ENCODE peak calls at places on chromosome 6, in six cellular contexts. One of them, this sample, is unnamed.
A peak's percentile ranks its signal among the peaks of the same experiment; 100 is the strongest.

GRCh38 chr6:129686941-129687627 is 22.9 kb downstream of the ARHGAP18 start:
- DNase-seq in psoas muscle: no peak
- DNase-seq in NCI-H446: no peak
- DNase-seq in cardiac muscle cell: peak; percentile 75
- DNase-seq in naive B cell: peak; percentile 10
- DNase-seq in mucosa of descending colon: no peak
- DNase-seq in this sample: peak; percentile 89

GRCh38 chr6:22877946-22878705 is 308.8 kb downstream of the HDGFL1 start:
- DNase-seq in mucosa of descending colon: no peak
- DNase-seq in psoas muscle: no peak
- DNase-seq in NCI-H446: no peak
- DNase-seq in naive B cell: no peak
- DNase-seq in cardiac muscle cell: peak; percentile 92
- DNase-seq in this sample: no peak

GRCh38 chr6:23728707-23729106 is 397.3 kb upstream of the NRSN1 start:
- DNase-seq in NCI-H446: no peak
- DNase-seq in naive B cell: no peak
- DNase-seq in psoas muscle: no peak
- DNase-seq in mucosa of descending colon: peak; percentile 26
- DNase-seq in cardiac muscle cell: peak; percentile 1
- DNase-seq in this sample: no peak

GRCh38 chr6:62285612-62286469 is at the start of gene KHDRBS2:
- DNase-seq in NCI-H446: peak; percentile 22
- DNase-seq in cardiac muscle cell: peak; percentile 3
- DNase-seq in psoas muscle: peak; percentile 79
- DNase-seq in naive B cell: peak; percentile 92
- DNase-seq in mucosa of descending colon: peak; percentile 93
- DNase-seq in this sample: no peak

GRCh38 chr6:28207244-28208179 is 17.6 kb upstream of the ZSCAN9 start:
- DNase-seq in mucosa of descending colon: peak; percentile 71
- DNase-seq in naive B cell: no peak
- DNase-seq in cardiac muscle cell: peak; percentile 26
- DNase-seq in psoas muscle: no peak
- DNase-seq in NCI-H446: no peak
- DNase-seq in this sample: no peak

GRCh38 chr6:113375950-113376846 is 480.9 kb upstream of the MARCKS start:
- DNase-seq in NCI-H446: no peak
- DNase-seq in mucosa of descending colon: no peak
- DNase-seq in naive B cell: no peak
- DNase-seq in cardiac muscle cell: peak; percentile 66
- DNase-seq in psoas muscle: no peak
- DNase-seq in this sample: no peak

GRCh38 chr6:69820438-69820837 is 23.6 kb upstream of the LMBRD1 start:
- DNase-seq in NCI-H446: no peak
- DNase-seq in cardiac muscle cell: no peak
- DNase-seq in psoas muscle: no peak
- DNase-seq in naive B cell: no peak
- DNase-seq in mucosa of descending colon: no peak
- DNase-seq in this sample: no peak

GRCh38 chr6:80605165-80605989 is 498.9 kb downstream of the BCKDHB start:
- DNase-seq in cardiac muscle cell: peak; percentile 56
- DNase-seq in NCI-H446: no peak
- DNase-seq in psoas muscle: no peak
- DNase-seq in mucosa of descending colon: no peak
- DNase-seq in naive B cell: peak; percentile 9
- DNase-seq in this sample: peak; percentile 9

GRCh38 chr6:101806241-101806640 is 412.7 kb downstream of the GRIK2 start:
- DNase-seq in NCI-H446: no peak
- DNase-seq in cardiac muscle cell: peak; percentile 83
- DNase-seq in psoas muscle: no peak
- DNase-seq in naive B cell: no peak
- DNase-seq in mucosa of descending colon: no peak
- DNase-seq in this sample: no peak

GRCh38 chr6:16683524-16684194 is 77.6 kb downstream of the ATXN1 start:
- DNase-seq in NCI-H446: peak; percentile 79
- DNase-seq in psoas muscle: peak; percentile 38
- DNase-seq in naive B cell: no peak
- DNase-seq in mucosa of descending colon: no peak
- DNase-seq in cardiac muscle cell: peak; percentile 85
- DNase-seq in this sample: no peak

GRCh38 chr6:11978169-11978987 is 33.7 kb upstream of the HIVEP1 start:
- DNase-seq in mucosa of descending colon: no peak
- DNase-seq in naive B cell: no peak
- DNase-seq in psoas muscle: no peak
- DNase-seq in cardiac muscle cell: no peak
- DNase-seq in NCI-H446: no peak
- DNase-seq in this sample: no peak

GRCh38 chr6:47151232-47151898 is 109.2 kb upstream of the ADGRF1 start:
- DNase-seq in mucosa of descending colon: no peak
- DNase-seq in cardiac muscle cell: no peak
- DNase-seq in psoas muscle: no peak
- DNase-seq in naive B cell: no peak
- DNase-seq in NCI-H446: no peak
- DNase-seq in this sample: no peak

GRCh38 chr6:170152989-170153388 is 137.9 kb downstream of the DLL1 start:
- DNase-seq in NCI-H446: no peak
- DNase-seq in cardiac muscle cell: peak; percentile 49
- DNase-seq in naive B cell: no peak
- DNase-seq in mucosa of descending colon: no peak
- DNase-seq in psoas muscle: no peak
- DNase-seq in this sample: no peak

GRCh38 chr6:127489248-127489647 is 29.9 kb downstream of the MTCL3 start:
- DNase-seq in cardiac muscle cell: no peak
- DNase-seq in mucosa of descending colon: no peak
- DNase-seq in naive B cell: no peak
- DNase-seq in NCI-H446: no peak
- DNase-seq in psoas muscle: no peak
- DNase-seq in this sample: no peak

GRCh38 chr6:55636406-55637102 is 57.6 kb upstream of the HMGCLL1 start:
- DNase-seq in psoas muscle: no peak
- DNase-seq in mucosa of descending colon: no peak
- DNase-seq in cardiac muscle cell: peak; percentile 3
- DNase-seq in NCI-H446: no peak
- DNase-seq in naive B cell: no peak
- DNase-seq in this sample: no peak

GRCh38 chr6:4936681-4937041 is 67.2 kb downstream of the RPP40 start:
- DNase-seq in NCI-H446: no peak
- DNase-seq in mucosa of descending colon: no peak
- DNase-seq in cardiac muscle cell: peak; percentile 72
- DNase-seq in naive B cell: peak; percentile 28
- DNase-seq in psoas muscle: no peak
- DNase-seq in this sample: peak; percentile 59

GRCh38 chr6:157669747-157670216 is 153.3 kb upstream of the SNX9 start:
- DNase-seq in NCI-H446: no peak
- DNase-seq in mucosa of descending colon: peak; percentile 83
- DNase-seq in psoas muscle: peak; percentile 90
- DNase-seq in cardiac muscle cell: peak; percentile 88
- DNase-seq in naive B cell: no peak
- DNase-seq in this sample: no peak

GRCh38 chr6:99607416-99608036 is 893 bp downstream of the PRDM13 start:
- DNase-seq in psoas muscle: no peak
- DNase-seq in mucosa of descending colon: no peak
- DNase-seq in NCI-H446: no peak
- DNase-seq in cardiac muscle cell: no peak
- DNase-seq in naive B cell: no peak
- DNase-seq in this sample: no peak

GRCh38 chr6:36479256-36479655 is 36.5 kb downstream of the KCTD20 start:
- DNase-seq in psoas muscle: no peak
- DNase-seq in NCI-H446: no peak
- DNase-seq in naive B cell: no peak
- DNase-seq in cardiac muscle cell: no peak
- DNase-seq in mucosa of descending colon: no peak
- DNase-seq in this sample: no peak

GRCh38 chr6:105646391-105646867 is 243.5 kb upstream of the PREP start:
- DNase-seq in NCI-H446: no peak
- DNase-seq in mucosa of descending colon: no peak
- DNase-seq in cardiac muscle cell: no peak
- DNase-seq in psoas muscle: no peak
- DNase-seq in naive B cell: no peak
- DNase-seq in this sample: no peak

GRCh38 chr6:36029464-36029863 is 1.9 kb downstream of the MAPK14 start:
- DNase-seq in mucosa of descending colon: no peak
- DNase-seq in NCI-H446: no peak
- DNase-seq in cardiac muscle cell: peak; percentile 91
- DNase-seq in naive B cell: no peak
- DNase-seq in psoas muscle: no peak
- DNase-seq in this sample: no peak

GRCh38 chr6:7086488-7086887 is 21.3 kb upstream of the RREB1 start:
- DNase-seq in mucosa of descending colon: peak; percentile 52
- DNase-seq in naive B cell: peak; percentile 47
- DNase-seq in NCI-H446: no peak
- DNase-seq in cardiac muscle cell: peak; percentile 46
- DNase-seq in psoas muscle: peak; percentile 44
- DNase-seq in this sample: no peak

GRCh38 chr6:35086636-35087360 is 54.3 kb downstream of the TCP11 start:
- DNase-seq in mucosa of descending colon: peak; percentile 9
- DNase-seq in psoas muscle: no peak
- DNase-seq in naive B cell: no peak
- DNase-seq in NCI-H446: no peak
- DNase-seq in cardiac muscle cell: no peak
- DNase-seq in this sample: no peak

GRCh38 chr6:7644394-7644793 is 54.4 kb downstream of the SNRNP48 start:
- DNase-seq in cardiac muscle cell: no peak
- DNase-seq in mucosa of descending colon: no peak
- DNase-seq in naive B cell: no peak
- DNase-seq in NCI-H446: no peak
- DNase-seq in psoas muscle: no peak
- DNase-seq in this sample: no peak

GRCh38 chr6:111874030-111874425 is 776 bp upstream of the FYN start:
- DNase-seq in NCI-H446: no peak
- DNase-seq in mucosa of descending colon: no peak
- DNase-seq in cardiac muscle cell: peak; percentile 27
- DNase-seq in psoas muscle: peak; percentile 27
- DNase-seq in naive B cell: peak; percentile 61
- DNase-seq in this sample: peak; percentile 70

GRCh38 chr6:34922177-34922663 is 33.2 kb downstream of the ANKS1A start:
- DNase-seq in psoas muscle: no peak
- DNase-seq in cardiac muscle cell: peak; percentile 64
- DNase-seq in naive B cell: no peak
- DNase-seq in NCI-H446: no peak
- DNase-seq in mucosa of descending colon: no peak
- DNase-seq in this sample: no peak

GRCh38 chr6:14066782-14067406 is 50.7 kb upstream of the CD83 start:
- DNase-seq in psoas muscle: no peak
- DNase-seq in cardiac muscle cell: peak; percentile 85
- DNase-seq in mucosa of descending colon: no peak
- DNase-seq in NCI-H446: peak; percentile 79
- DNase-seq in naive B cell: peak; percentile 60
- DNase-seq in this sample: peak; percentile 57

GRCh38 chr6:36873612-36874011 is 991 bp downstream of the PPIL1 start:
- DNase-seq in psoas muscle: no peak
- DNase-seq in NCI-H446: no peak
- DNase-seq in naive B cell: no peak
- DNase-seq in cardiac muscle cell: no peak
- DNase-seq in mucosa of descending colon: no peak
- DNase-seq in this sample: no peak

GRCh38 chr6:167091149-167092107 is 31.5 kb upstream of the CCR6 start:
- DNase-seq in psoas muscle: no peak
- DNase-seq in naive B cell: peak; percentile 77
- DNase-seq in cardiac muscle cell: no peak
- DNase-seq in NCI-H446: no peak
- DNase-seq in mucosa of descending colon: no peak
- DNase-seq in this sample: peak; percentile 79

GRCh38 chr6:76702187-76702586 is 629.7 kb upstream of the IMPG1 start:
- DNase-seq in cardiac muscle cell: peak; percentile 26
- DNase-seq in mucosa of descending colon: no peak
- DNase-seq in psoas muscle: no peak
- DNase-seq in naive B cell: no peak
- DNase-seq in NCI-H446: no peak
- DNase-seq in this sample: no peak

GRCh38 chr6:157989541-157990289 is 8.1 kb downstream of the SYNJ2 start:
- DNase-seq in mucosa of descending colon: peak; percentile 90
- DNase-seq in NCI-H446: peak; percentile 90
- DNase-seq in naive B cell: no peak
- DNase-seq in cardiac muscle cell: peak; percentile 46
- DNase-seq in psoas muscle: peak; percentile 78
- DNase-seq in this sample: no peak

GRCh38 chr6:37142047-37142614 is 27.8 kb upstream of the PIM1 start:
- DNase-seq in mucosa of descending colon: no peak
- DNase-seq in cardiac muscle cell: peak; percentile 57
- DNase-seq in naive B cell: no peak
- DNase-seq in psoas muscle: no peak
- DNase-seq in NCI-H446: peak; percentile 39
- DNase-seq in this sample: no peak

GRCh38 chr6:160293844-160294243 is 35.2 kb upstream of the SLC22A2 start:
- DNase-seq in cardiac muscle cell: peak; percentile 15
- DNase-seq in naive B cell: no peak
- DNase-seq in mucosa of descending colon: peak; percentile 63
- DNase-seq in NCI-H446: no peak
- DNase-seq in psoas muscle: no peak
- DNase-seq in this sample: no peak

GRCh38 chr6:167659016-167659415 is 167.7 kb upstream of the AFDN start:
- DNase-seq in mucosa of descending colon: no peak
- DNase-seq in naive B cell: no peak
- DNase-seq in cardiac muscle cell: no peak
- DNase-seq in psoas muscle: no peak
- DNase-seq in NCI-H446: no peak
- DNase-seq in this sample: no peak

GRCh38 chr6:37011656-37012378 is 6.4 kb downstream of the FGD2 start:
- DNase-seq in cardiac muscle cell: peak; percentile 76
- DNase-seq in naive B cell: no peak
- DNase-seq in psoas muscle: no peak
- DNase-seq in mucosa of descending colon: no peak
- DNase-seq in NCI-H446: no peak
- DNase-seq in this sample: no peak

GRCh38 chr6:111256646-111257045 is 169.3 kb downstream of the SLC16A10 start:
- DNase-seq in naive B cell: no peak
- DNase-seq in mucosa of descending colon: no peak
- DNase-seq in cardiac muscle cell: peak; percentile 26
- DNase-seq in NCI-H446: peak; percentile 1
- DNase-seq in psoas muscle: no peak
- DNase-seq in this sample: peak; percentile 9

GRCh38 chr6:55980627-55981211 is 105.3 kb upstream of the BMP5 start:
- DNase-seq in mucosa of descending colon: no peak
- DNase-seq in naive B cell: no peak
- DNase-seq in NCI-H446: peak; percentile 51
- DNase-seq in psoas muscle: no peak
- DNase-seq in cardiac muscle cell: peak; percentile 68
- DNase-seq in this sample: peak; percentile 4

This sample was measured in Jurkat, Clone E6-1.